ENCODE peak calls at places on chromosomes 12 and 14, in nine cellular contexts. U is left cardiac atrium; T is activated naive CD4-positive, alpha-beta T cell treated with anti-CD3 and anti-CD28 coated beads for 36 hours; I is activated T-helper 1 cell treated with Interleukin-2 at 50 U/mL for 16 hours; J is EL; Q is brain microvascular endothelial cell; H is CD4-positive, alpha-beta memory T cell; A is breast epithelium; X is NCI-H2029. O is an unnamed sample.

GRCh38 chr12:12990700-12991468 is 9.2 kb downstream of the HEBP1 start:
- DNase-seq in U (no peak), I (no peak), H (no peak), T (no peak), A (no peak), J (no peak), Q (no peak), X (no peak), O (no peak)

GRCh38 chr12:57092529-57092862 is 3.6 kb downstream of the NAB2 start:
- DNase-seq in A (no peak), Q (no peak), H (no peak), I (no peak), T (no peak), U (no peak), X (no peak), J (no peak), O (no peak)

GRCh38 chr12:5272061-5272820 is 159.7 kb upstream of the NTF3 start:
- DNase-seq in H (no peak), X (no peak), A (no peak), Q (no peak), U (no peak), T (no peak), J (no peak), I (no peak), O (no peak)

GRCh38 chr12:15701721-15702156 is 87.4 kb downstream of the EPS8 start:
- DNase-seq in I (no peak), A (no peak), Q (peak), U (no peak), J (peak), H (no peak), T (no peak), X (no peak), O (no peak)

GRCh38 chr12:14264777-14265176 is 100.7 kb upstream of the ATF7IP start:
- DNase-seq in X (no peak), A (no peak), H (no peak), Q (no peak), J (peak), U (no peak), I (no peak), T (no peak), O (no peak)

GRCh38 chr14:24131549-24131966 is 1.1 kb downstream of the FITM1 start:
- DNase-seq in H (no peak), I (no peak), Q (no peak), T (no peak), J (no peak), U (no peak), X (no peak), A (no peak), O (no peak)

GRCh38 chr14:81323621-81324400 is 76.3 kb downstream of the STON2 start:
- DNase-seq in J (no peak), T (no peak), X (no peak), I (no peak), Q (no peak), H (no peak), U (no peak), A (peak), O (no peak)

GRCh38 chr14:22112004-22112403 is 438.4 kb upstream of the OR4E1 start:
- DNase-seq in I (peak), H (peak), X (no peak), A (no peak), Q (no peak), T (peak), J (peak), U (no peak), O (no peak)

GRCh38 chr12:110689601-110690430 is 901 bp upstream of the HVCN1 start:
- DNase-seq in I (peak), A (no peak), U (peak), X (no peak), Q (no peak), T (peak), J (no peak), H (peak), O (no peak)

GRCh38 chr14:91177073-91177796 is 63.4 kb downstream of the DGLUCY start:
- DNase-seq in X (peak), A (peak), U (no peak), T (peak), H (peak), I (peak), J (peak), Q (peak), O (peak)